ENCODE peak calls at places on chromosomes 5 and 9, in five cellular contexts. One of them, this sample, is unnamed.
A peak's percentile ranks its signal among the peaks of the same experiment; 100 is the strongest.

GRCh38 chr5:89946514-89946913 is 463.0 kb downstream of the CETN3 start:
- DNase-seq in mesenchymal stem cell: no peak
- DNase-seq in stomach: no peak
- DNase-seq in pancreas: no peak
- DNase-seq in tibial artery: no peak
- DNase-seq in this sample: no peak

GRCh38 chr9:98665511-98665910 is 43.2 kb downstream of the GABBR2 start:
- DNase-seq in pancreas: no peak
- DNase-seq in stomach: no peak
- DNase-seq in tibial artery: no peak
- DNase-seq in mesenchymal stem cell: no peak
- DNase-seq in this sample: no peak

GRCh38 chr9:9556865-9557803 is 1055.7 kb downstream of the PTPRD start:
- DNase-seq in tibial artery: no peak
- DNase-seq in stomach: no peak
- DNase-seq in mesenchymal stem cell: no peak
- DNase-seq in pancreas: no peak
- DNase-seq in this sample: no peak

GRCh38 chr5:180172447-180173197 is 36.4 kb downstream of the RASGEF1C start:
- DNase-seq in stomach: no peak
- DNase-seq in tibial artery: no peak
- DNase-seq in mesenchymal stem cell: no peak
- DNase-seq in pancreas: peak; percentile 59
- DNase-seq in this sample: no peak

GRCh38 chr9:38687389-38687842 is 32.5 kb downstream of the FAM240B start:
- DNase-seq in stomach: peak; percentile 75
- DNase-seq in tibial artery: no peak
- DNase-seq in pancreas: peak; percentile 83
- DNase-seq in mesenchymal stem cell: peak; percentile 38
- DNase-seq in this sample: no peak

GRCh38 chr9:86660146-86660545 is 287.2 kb downstream of the GAS1 start:
- DNase-seq in pancreas: no peak
- DNase-seq in tibial artery: no peak
- DNase-seq in mesenchymal stem cell: no peak
- DNase-seq in stomach: no peak
- DNase-seq in this sample: no peak

GRCh38 chr5:1494780-1495524 is 28.8 kb downstream of the LPCAT1 start:
- DNase-seq in stomach: peak; percentile 46
- DNase-seq in tibial artery: no peak
- DNase-seq in pancreas: no peak
- DNase-seq in mesenchymal stem cell: no peak
- DNase-seq in this sample: no peak

GRCh38 chr9:130330202-130330601 is 64.6 kb downstream of the HMCN2 start:
- DNase-seq in mesenchymal stem cell: no peak
- DNase-seq in pancreas: no peak
- DNase-seq in stomach: no peak
- DNase-seq in tibial artery: no peak
- DNase-seq in this sample: no peak

GRCh38 chr5:51652980-51653379 is 269.7 kb downstream of the ISL1 start:
- DNase-seq in pancreas: no peak
- DNase-seq in mesenchymal stem cell: peak; percentile 25
- DNase-seq in stomach: no peak
- DNase-seq in tibial artery: no peak
- DNase-seq in this sample: no peak

GRCh38 chr5:127892467-127893207 is 189.4 kb downstream of the CCDC192 start:
- DNase-seq in tibial artery: no peak
- DNase-seq in mesenchymal stem cell: peak; percentile 56
- DNase-seq in stomach: no peak
- DNase-seq in pancreas: no peak
- DNase-seq in this sample: no peak

GRCh38 chr5:465591-466403 is 22.8 kb downstream of the EXOC3 start:
- DNase-seq in pancreas: peak; percentile 55
- DNase-seq in mesenchymal stem cell: no peak
- DNase-seq in tibial artery: peak; percentile 53
- DNase-seq in stomach: no peak
- DNase-seq in this sample: no peak

GRCh38 chr9:87803166-87803565 is 77.2 kb downstream of the CTSL start:
- DNase-seq in pancreas: no peak
- DNase-seq in stomach: no peak
- DNase-seq in tibial artery: no peak
- DNase-seq in mesenchymal stem cell: no peak
- DNase-seq in this sample: no peak

GRCh38 chr9:4196886-4197285 is 103.0 kb downstream of the GLIS3 start:
- DNase-seq in mesenchymal stem cell: no peak
- DNase-seq in tibial artery: no peak
- DNase-seq in pancreas: no peak
- DNase-seq in stomach: no peak
- DNase-seq in this sample: no peak

GRCh38 chr5:126514159-126515141 is 80.6 kb downstream of the ALDH7A1 start:
- DNase-seq in tibial artery: no peak
- DNase-seq in stomach: no peak
- DNase-seq in pancreas: no peak
- DNase-seq in mesenchymal stem cell: peak; percentile 77
- DNase-seq in this sample: no peak

GRCh38 chr9:137127301-137128157 is 11.4 kb upstream of the GRIN1 start:
- DNase-seq in pancreas: peak; percentile 68
- DNase-seq in tibial artery: no peak
- DNase-seq in stomach: peak; percentile 79
- DNase-seq in mesenchymal stem cell: no peak
- DNase-seq in this sample: no peak

GRCh38 chr9:84054341-84055010 is 73.9 kb downstream of the RMI1 start:
- DNase-seq in stomach: no peak
- DNase-seq in tibial artery: no peak
- DNase-seq in mesenchymal stem cell: no peak
- DNase-seq in pancreas: no peak
- DNase-seq in this sample: no peak

GRCh38 chr5:105840800-105841199 is 1829.9 kb downstream of the EFNA5 start:
- DNase-seq in stomach: no peak
- DNase-seq in pancreas: no peak
- DNase-seq in mesenchymal stem cell: no peak
- DNase-seq in tibial artery: no peak
- DNase-seq in this sample: no peak

GRCh38 chr5:147613359-147613758 is 103.5 kb upstream of the DPYSL3 start:
- DNase-seq in tibial artery: no peak
- DNase-seq in stomach: no peak
- DNase-seq in mesenchymal stem cell: peak; percentile 82
- DNase-seq in pancreas: no peak
- DNase-seq in this sample: no peak

GRCh38 chr5:102893942-102894341 is 138.8 kb downstream of the PAM start:
- DNase-seq in stomach: no peak
- DNase-seq in pancreas: no peak
- DNase-seq in mesenchymal stem cell: no peak
- DNase-seq in tibial artery: no peak
- DNase-seq in this sample: no peak

GRCh38 chr5:145389047-145389446 is 446.1 kb downstream of the PRELID2 start:
- DNase-seq in pancreas: no peak
- DNase-seq in tibial artery: no peak
- DNase-seq in stomach: no peak
- DNase-seq in mesenchymal stem cell: no peak
- DNase-seq in this sample: no peak

GRCh38 chr9:92151691-92152393 is 36.6 kb upstream of the SPTLC1 start:
- DNase-seq in pancreas: no peak
- DNase-seq in mesenchymal stem cell: peak; percentile 91
- DNase-seq in tibial artery: no peak
- DNase-seq in stomach: no peak
- DNase-seq in this sample: no peak

GRCh38 chr5:107112207-107112606 is 558.5 kb downstream of the EFNA5 start:
- DNase-seq in stomach: no peak
- DNase-seq in pancreas: no peak
- DNase-seq in tibial artery: no peak
- DNase-seq in mesenchymal stem cell: no peak
- DNase-seq in this sample: no peak

GRCh38 chr9:102700936-102701335 is 294.2 kb upstream of the CYLC2 start:
- DNase-seq in stomach: no peak
- DNase-seq in tibial artery: no peak
- DNase-seq in pancreas: no peak
- DNase-seq in mesenchymal stem cell: no peak
- DNase-seq in this sample: no peak

GRCh38 chr9:76379494-76379893 is 14.7 kb downstream of the RFK start:
- DNase-seq in pancreas: no peak
- DNase-seq in mesenchymal stem cell: peak; percentile 34
- DNase-seq in stomach: peak; percentile 49
- DNase-seq in tibial artery: no peak
- DNase-seq in this sample: no peak

GRCh38 chr5:61575103-61575502 is 243.0 kb downstream of the ZSWIM6 start:
- DNase-seq in stomach: no peak
- DNase-seq in mesenchymal stem cell: peak; percentile 70
- DNase-seq in tibial artery: no peak
- DNase-seq in pancreas: no peak
- DNase-seq in this sample: no peak

GRCh38 chr9:135604437-135605237 is 34.7 kb downstream of the GLT6D1 start:
- DNase-seq in tibial artery: peak; percentile 62
- DNase-seq in stomach: peak; percentile 17
- DNase-seq in mesenchymal stem cell: no peak
- DNase-seq in pancreas: peak; percentile 53
- DNase-seq in this sample: no peak

GRCh38 chr5:160262665-160263064 is 33.4 kb downstream of the FABP6 start:
- DNase-seq in mesenchymal stem cell: peak; percentile 30
- DNase-seq in tibial artery: no peak
- DNase-seq in stomach: no peak
- DNase-seq in pancreas: no peak
- DNase-seq in this sample: no peak

GRCh38 chr5:88142801-88143692 is 125.6 kb downstream of the TMEM161B start:
- DNase-seq in stomach: no peak
- DNase-seq in tibial artery: peak; percentile 76
- DNase-seq in pancreas: no peak
- DNase-seq in mesenchymal stem cell: peak; percentile 18
- DNase-seq in this sample: peak; percentile 75

GRCh38 chr5:166200532-166200931 is 2090.9 kb upstream of the WWC1 start:
- DNase-seq in mesenchymal stem cell: no peak
- DNase-seq in pancreas: no peak
- DNase-seq in stomach: no peak
- DNase-seq in tibial artery: no peak
- DNase-seq in this sample: no peak
- H3K27ac ChIP-seq in mesenchymal stem cell: no peak overlapping the region
- H3K27ac ChIP-seq in pancreas: no peak overlapping the region
- H3K27ac ChIP-seq in stomach: no peak overlapping the region
- H3K27ac ChIP-seq in tibial artery: no peak overlapping the region
- H3K27ac ChIP-seq in this sample: no peak overlapping the region

DNA sequence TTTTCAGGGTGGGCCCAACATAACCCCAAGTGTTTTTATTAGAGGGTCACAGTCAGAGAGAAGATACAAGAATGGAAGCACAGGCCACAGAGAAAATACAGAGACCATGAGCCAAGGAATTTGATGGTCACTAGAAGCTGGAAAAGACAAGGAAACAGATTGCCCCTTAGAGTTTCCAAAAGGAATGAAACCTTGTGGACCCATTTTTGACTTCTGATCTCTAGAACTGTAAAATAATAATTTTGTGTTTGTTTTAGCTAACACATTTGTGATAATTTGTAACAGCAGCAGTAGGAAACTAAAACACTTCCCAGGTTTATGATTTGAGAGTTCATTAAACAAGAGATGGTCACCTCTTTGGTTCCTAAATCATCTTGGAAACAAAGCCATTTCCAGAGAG is 21.8 kb downstream of the CDKN2A start:
- DNase-seq in pancreas: no peak
- DNase-seq in stomach: no peak
- DNase-seq in mesenchymal stem cell: no peak
- DNase-seq in tibial artery: no peak
- DNase-seq in this sample: no peak
- H3K27me3 ChIP-seq in pancreas: peaks cover 37% of the 10 kb centered on the region
- H3K27me3 ChIP-seq in stomach: peaks cover 65% of the 10 kb centered on the region
- H3K27me3 ChIP-seq in mesenchymal stem cell: peaks cover 43% of the 10 kb centered on the region
- H3K27me3 ChIP-seq in tibial artery: peaks cover 100% of the 10 kb centered on the region
- H3K27me3 ChIP-seq in this sample: peaks cover 59% of the 10 kb centered on the region

DNA sequence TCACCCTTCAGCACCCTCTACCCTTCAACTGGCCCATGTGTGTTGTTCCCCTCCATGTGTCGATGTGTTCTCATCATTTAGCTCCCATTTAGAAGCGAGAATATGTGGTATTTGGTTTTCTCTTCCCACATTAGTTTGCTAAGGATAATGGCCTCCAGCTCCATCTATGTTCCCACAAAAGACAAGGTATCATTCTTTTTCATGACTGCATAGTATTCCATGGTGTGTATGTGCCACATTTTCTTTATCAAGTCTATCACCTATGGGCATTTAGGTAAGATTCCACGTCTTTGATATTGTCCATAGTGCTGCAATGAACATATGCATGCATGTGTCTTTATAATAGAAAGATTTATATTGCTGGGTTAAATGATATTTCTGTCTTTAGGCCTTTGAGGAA is 325.1 kb upstream of the ADAMTS16 start:
- DNase-seq in pancreas: no peak
- DNase-seq in stomach: no peak
- DNase-seq in tibial artery: no peak
- DNase-seq in mesenchymal stem cell: no peak
- DNase-seq in this sample: no peak
- H3K27ac ChIP-seq in pancreas: no peak overlapping the region
- H3K27ac ChIP-seq in stomach: no peak overlapping the region
- H3K27ac ChIP-seq in tibial artery: no peak overlapping the region
- H3K27ac ChIP-seq in mesenchymal stem cell: no peak overlapping the region
- H3K27ac ChIP-seq in this sample: no peak overlapping the region

GRCh38 chr9:133277467-133277866 is 2.5 kb upstream of the ABO start:
- DNase-seq in stomach: no peak
- DNase-seq in pancreas: no peak
- DNase-seq in mesenchymal stem cell: no peak
- DNase-seq in tibial artery: no peak
- DNase-seq in this sample: no peak

GRCh38 chr9:133275105-133276000 is at the start of gene ABO:
- DNase-seq in mesenchymal stem cell: no peak
- DNase-seq in stomach: peak; percentile 50
- DNase-seq in tibial artery: no peak
- DNase-seq in pancreas: peak; percentile 74
- DNase-seq in this sample: no peak

GRCh38 chr9:133276923-133277322 is 1.9 kb upstream of the ABO start:
- DNase-seq in mesenchymal stem cell: no peak
- DNase-seq in stomach: no peak
- DNase-seq in pancreas: no peak
- DNase-seq in tibial artery: no peak
- DNase-seq in this sample: no peak

GRCh38 chr9:133274236-133275104 is 531 bp downstream of the ABO start:
- DNase-seq in stomach: no peak
- DNase-seq in tibial artery: no peak
- DNase-seq in pancreas: no peak
- DNase-seq in mesenchymal stem cell: no peak
- DNase-seq in this sample: no peak

GRCh38 chr9:133276001-133276884 is 1.2 kb upstream of the ABO start:
- DNase-seq in mesenchymal stem cell: no peak
- DNase-seq in stomach: no peak
- DNase-seq in tibial artery: no peak
- DNase-seq in pancreas: no peak
- DNase-seq in this sample: no peak
- H3K27me3 ChIP-seq in mesenchymal stem cell: peaks cover 59% of the 10 kb centered on the region
- H3K27me3 ChIP-seq in stomach: no peaks in the 10 kb centered on the region
- H3K27me3 ChIP-seq in tibial artery: peaks cover 60% of the 10 kb centered on the region
- H3K27me3 ChIP-seq in pancreas: no peaks in the 10 kb centered on the region
- H3K27me3 ChIP-seq in this sample: peaks cover 8% of the 10 kb centered on the region